ENCODE peak calls at places on chromosome 13, in five cellular contexts. N is NCI-H1930; G is anterior cingulate cortex; O is stimulated activated CD8-positive, alpha-beta memory T cell treated with anti-CD3 and anti-CD28 coated beads, Interleukin-4, amount 100 ng/mL, for 24 hours; M is A172. C is an unnamed sample.

GRCh38 chr13:33139186-33139585 is 123.0 kb downstream of the KL start:
- DNase-seq in N (no peak), M (no peak), G (no peak), O (no peak), C (no peak)

GRCh38 chr13:95181586-95181985 is 119.7 kb downstream of the ABCC4 start:
- DNase-seq in G (no peak), M (no peak), N (no peak), O (no peak), C (no peak)

GRCh38 chr13:59452189-59452588 is 711.5 kb downstream of the DIAPH3 start:
- DNase-seq in N (peak), O (no peak), M (no peak), G (no peak), C (no peak)

GRCh38 chr13:33518442-33518841 is 232.9 kb upstream of the STARD13 start:
- DNase-seq in O (no peak), M (no peak), G (no peak), N (no peak), C (no peak)

GRCh38 chr13:111233080-111233479 is 87.4 kb upstream of the TEX29 start:
- DNase-seq in G (no peak), N (no peak), M (no peak), O (no peak), C (no peak)

GRCh38 chr13:34201050-34201913 is 383.3 kb downstream of the RFC3 start:
- DNase-seq in M (peak), N (no peak), G (peak), O (no peak), C (no peak)

GRCh38 chr13:105165449-105166125 is 1369.9 kb downstream of the EFNB2 start:
- DNase-seq in G (no peak), O (no peak), N (no peak), M (no peak), C (no peak)

GRCh38 chr13:21541271-21541670 is 62.7 kb downstream of the MICU2 start:
- DNase-seq in M (no peak), G (no peak), O (no peak), N (no peak), C (no peak)

GRCh38 chr13:21060063-21060826 is 1.1 kb downstream of the LATS2 start:
- DNase-seq in O (no peak), M (no peak), N (no peak), G (no peak), C (no peak)

GRCh38 chr13:27979765-27980279 is 8.7 kb downstream of the URAD start:
- DNase-seq in O (no peak), M (no peak), N (no peak), G (no peak), C (no peak)

GRCh38 chr13:21076265-21076653 is 14.9 kb upstream of the LATS2 start:
- DNase-seq in N (no peak), M (no peak), O (no peak), G (no peak), C (no peak)

GRCh38 chr13:74068471-74068870 is 65.7 kb downstream of the KLF12 start:
- DNase-seq in N (no peak), M (no peak), O (no peak), G (no peak), C (no peak)

GRCh38 chr13:54241719-54242118 is 1213.1 kb downstream of the OLFM4 start:
- DNase-seq in G (no peak), M (no peak), N (peak), O (no peak), C (no peak)

GRCh38 chr13:31261241-31261640 is 61.5 kb downstream of the B3GLCT start:
- DNase-seq in G (no peak), N (no peak), O (no peak), M (no peak), C (no peak)

GRCh38 chr13:76853481-76853880 is 32.7 kb downstream of the KCTD12 start:
- DNase-seq in M (peak), O (no peak), N (no peak), G (no peak), C (no peak)

GRCh38 chr13:55437162-55437561 is 1703.6 kb upstream of the PRR20A start:
- DNase-seq in N (no peak), M (no peak), G (no peak), O (no peak), C (no peak)

GRCh38 chr13:93698016-93698613 is 471.5 kb downstream of the GPC6 start:
- DNase-seq in G (no peak), N (no peak), O (no peak), M (no peak), C (no peak)

GRCh38 chr13:60755380-60756163 is 358.6 kb downstream of the TDRD3 start:
- DNase-seq in M (no peak), G (no peak), N (no peak), O (no peak), C (no peak)

GRCh38 chr13:30746816-30747215 is 11.5 kb downstream of the ALOX5AP start:
- DNase-seq in G (no peak), N (no peak), M (no peak), O (no peak), C (no peak)

GRCh38 chr13:25170554-25171107 is 1.5 kb downstream of the AMER2 start:
- DNase-seq in M (no peak), N (peak), O (no peak), G (peak), C (peak)

GRCh38 chr13:40130871-40131636 is 475.6 kb downstream of the COG6 start:
- DNase-seq in O (no peak), N (no peak), G (no peak), M (peak), C (no peak)

GRCh38 chr13:101382086-101382485 is 34.2 kb downstream of the NALCN start:
- DNase-seq in N (peak), M (no peak), O (no peak), G (no peak), C (no peak)

GRCh38 chr13:26968431-26969335 is 202.9 kb downstream of the USP12 start:
- DNase-seq in G (no peak), N (no peak), M (peak), O (no peak), C (no peak)

GRCh38 chr13:32426981-32427851 is 714 bp downstream of the N4BP2L1 start:
- DNase-seq in O (peak), M (no peak), N (peak), G (peak), C (peak)

GRCh38 chr13:110634558-110634957 is 19.2 kb downstream of the NAXD start:
- DNase-seq in N (no peak), M (peak), O (no peak), G (no peak), C (no peak)

GRCh38 chr13:69010789-69011188 is 1096.8 kb upstream of the ATXN8OS start:
- DNase-seq in G (no peak), N (no peak), M (no peak), O (no peak), C (no peak)

GRCh38 chr13:94050686-94051085 is 428.8 kb downstream of the DCT start:
- DNase-seq in N (no peak), G (no peak), O (no peak), M (no peak), C (no peak)

GRCh38 chr13:30125422-30126073 is 181.8 kb downstream of the KATNAL1 start:
- DNase-seq in G (no peak), O (no peak), M (peak), N (no peak), C (no peak)

GRCh38 chr13:44573071-44573470 is 3.1 kb downstream of the TSC22D1 start:
- DNase-seq in G (peak), M (no peak), N (no peak), O (no peak), C (no peak)

GRCh38 chr13:41917641-41918040 is 43.3 kb downstream of the VWA8 start:
- DNase-seq in O (no peak), N (no peak), M (no peak), G (no peak), C (no peak)

C was measured in C1 segment of cervical spinal cord.